ENCODE peak calls at places on chromosomes 5 and 9, in four cellular contexts. T is transverse colon, X is adrenal gland, O is heart left ventricle. Q is an unnamed sample.

GRCh38 chr5:56314536-56314935 is 81.4 kb upstream of the ANKRD55 start:
- DNase-seq in T (no peak), X (no peak), O (peak; percentile 43), Q (no peak)

GRCh38 chr5:177495243-177496060 is 2.0 kb downstream of the PDLIM7 start:
- DNase-seq in T (peak; percentile 70), X (peak; percentile 77), O (peak; percentile 84), Q (peak; percentile 69)

GRCh38 chr5:78221964-78222451 is 72.5 kb downstream of the AP3B1 start:
- DNase-seq in T (peak; percentile 15), X (no peak), O (no peak), Q (no peak)

GRCh38 chr5:81417052-81417451 is 23.1 kb upstream of the ACOT12 start:
- DNase-seq in T (no peak), X (no peak), O (no peak), Q (no peak)

GRCh38 chr9:137021979-137022619 is 5.9 kb downstream of the ABCA2 start:
- DNase-seq in T (peak; percentile 97), X (peak; percentile 83), O (no peak), Q (peak; percentile 68)

GRCh38 chr5:98827161-98827560 is 53.7 kb downstream of the RGMB start:
- DNase-seq in T (no peak), X (no peak), O (no peak), Q (no peak)

GRCh38 chr9:116515541-116515940 is 171.6 kb upstream of the TRIM32 start:
- DNase-seq in T (no peak), X (no peak), O (no peak), Q (no peak)

GRCh38 chr5:80466669-80467485 is 21.0 kb upstream of the FAM151B start:
- DNase-seq in T (no peak), X (no peak), O (no peak), Q (no peak)

GRCh38 chr5:175823731-175824525 is 47.5 kb upstream of the CPLX2 start:
- DNase-seq in T (no peak), X (no peak), O (no peak), Q (no peak)

GRCh38 chr9:120876842-120877240 is at the start of gene PHF19:
- DNase-seq in T (no peak), X (no peak), O (peak; percentile 44), Q (peak; percentile 58)

GRCh38 chr9:110111868-110112267 is 96.1 kb downstream of the C9orf152 start:
- DNase-seq in T (no peak), X (no peak), O (no peak), Q (no peak)

GRCh38 chr9:35820076-35820475 is 5.2 kb upstream of the HINT2 start:
- DNase-seq in T (no peak), X (no peak), O (no peak), Q (no peak)

GRCh38 chr5:448061-448765 is 5.2 kb downstream of the EXOC3 start:
- DNase-seq in T (peak; percentile 41), X (peak; percentile 66), O (no peak), Q (peak; percentile 16)

GRCh38 chr5:567664-568060 is 43.4 kb upstream of the SLC9A3 start:
- DNase-seq in T (no peak), X (no peak), O (no peak), Q (no peak)

GRCh38 chr5:170571331-170571731 is 67.5 kb downstream of the KCNIP1 start:
- DNase-seq in T (no peak), X (no peak), O (no peak), Q (no peak)

GRCh38 chr9:76798527-76798926 is 34.3 kb downstream of the PCA3 start:
- DNase-seq in T (no peak), X (no peak), O (no peak), Q (no peak)

GRCh38 chr5:16454686-16455085 is 10.9 kb downstream of the ZNF622 start:
- DNase-seq in T (no peak), X (no peak), O (no peak), Q (no peak)

GRCh38 chr5:153476767-153477166 is 13.7 kb upstream of the GRIA1 start:
- DNase-seq in T (no peak), X (no peak), O (no peak), Q (no peak)

GRCh38 chr5:35180046-35180445 is 50.2 kb downstream of the PRLR start:
- DNase-seq in T (no peak), X (no peak), O (no peak), Q (no peak)

GRCh38 chr9:2024888-2025781 is 10.0 kb downstream of the SMARCA2 start:
- DNase-seq in T (no peak), X (no peak), O (peak; percentile 29), Q (no peak)

GRCh38 chr9:34996181-34996904 is 6.8 kb downstream of the DNAJB5 start:
- DNase-seq in T (no peak), X (peak; percentile 58), O (no peak), Q (no peak)

GRCh38 chr5:123036391-123037103 is at the start of gene PPIC:
- DNase-seq in T (peak; percentile 91), X (peak; percentile 87), O (peak; percentile 94), Q (peak; percentile 80)

GRCh38 chr5:36305571-36306326 is 4.0 kb upstream of the RANBP3L start:
- DNase-seq in T (peak; percentile 39), X (peak; percentile 80), O (peak; percentile 47), Q (peak; percentile 65)

GRCh38 chr9:12854218-12854617 is 79.4 kb downstream of the LURAP1L start:
- DNase-seq in T (no peak), X (no peak), O (no peak), Q (no peak)

GRCh38 chr9:88280816-88281382 is 107.3 kb upstream of the SPIN1 start:
- DNase-seq in T (no peak), X (no peak), O (no peak), Q (no peak)

GRCh38 chr5:10601246-10602030 is 37.6 kb downstream of the ANKRD33B start:
- DNase-seq in T (peak; percentile 63), X (peak; percentile 76), O (peak; percentile 88), Q (peak; percentile 86)

GRCh38 chr9:75451045-75451444 is 362.7 kb downstream of the OSTF1 start:
- DNase-seq in T (no peak), X (no peak), O (no peak), Q (no peak)

GRCh38 chr5:169426674-169427250 is 125.8 kb upstream of the SLIT3 start:
- DNase-seq in T (no peak), X (no peak), O (no peak), Q (no peak)

GRCh38 chr5:21711854-21712752 is 1141.0 kb downstream of the CDH12 start:
- DNase-seq in T (no peak), X (no peak), O (no peak), Q (no peak)

GRCh38 chr9:123883634-123884033 is 46.3 kb downstream of the DENND1A start:
- DNase-seq in T (no peak), X (no peak), O (no peak), Q (no peak)

GRCh38 chr5:137836997-137837396 is 30.7 kb upstream of the MYOT start:
- DNase-seq in T (no peak), X (peak; percentile 60), O (no peak), Q (no peak)

GRCh38 chr9:14249527-14249926 is 64.4 kb downstream of the NFIB start:
- DNase-seq in T (no peak), X (no peak), O (no peak), Q (no peak)

GRCh38 chr5:137291436-137291835 is 207.7 kb downstream of the SPOCK1 start:
- DNase-seq in T (no peak), X (no peak), O (no peak), Q (no peak)

GRCh38 chr5:96247097-96247675 is 185.9 kb downstream of the PCSK1 start:
- DNase-seq in T (no peak), X (no peak), O (peak; percentile 42), Q (no peak)
- TF ChIP-seq POLR2A in T (no peak), X (no peak), O (no peak), Q (no peak)

GRCh38 chr9:18299449-18299848 is 174.5 kb upstream of the ADAMTSL1 start:
- DNase-seq in T (no peak), X (no peak), O (no peak), Q (no peak)

GRCh38 chr9:18297532-18297872 is 176.5 kb upstream of the ADAMTSL1 start:
- DNase-seq in T (no peak), X (no peak), O (no peak), Q (no peak)

GRCh38 chr9:18294229-18294628 is 179.7 kb upstream of the ADAMTSL1 start:
- DNase-seq in T (no peak), X (no peak), O (no peak), Q (no peak)

DNA sequence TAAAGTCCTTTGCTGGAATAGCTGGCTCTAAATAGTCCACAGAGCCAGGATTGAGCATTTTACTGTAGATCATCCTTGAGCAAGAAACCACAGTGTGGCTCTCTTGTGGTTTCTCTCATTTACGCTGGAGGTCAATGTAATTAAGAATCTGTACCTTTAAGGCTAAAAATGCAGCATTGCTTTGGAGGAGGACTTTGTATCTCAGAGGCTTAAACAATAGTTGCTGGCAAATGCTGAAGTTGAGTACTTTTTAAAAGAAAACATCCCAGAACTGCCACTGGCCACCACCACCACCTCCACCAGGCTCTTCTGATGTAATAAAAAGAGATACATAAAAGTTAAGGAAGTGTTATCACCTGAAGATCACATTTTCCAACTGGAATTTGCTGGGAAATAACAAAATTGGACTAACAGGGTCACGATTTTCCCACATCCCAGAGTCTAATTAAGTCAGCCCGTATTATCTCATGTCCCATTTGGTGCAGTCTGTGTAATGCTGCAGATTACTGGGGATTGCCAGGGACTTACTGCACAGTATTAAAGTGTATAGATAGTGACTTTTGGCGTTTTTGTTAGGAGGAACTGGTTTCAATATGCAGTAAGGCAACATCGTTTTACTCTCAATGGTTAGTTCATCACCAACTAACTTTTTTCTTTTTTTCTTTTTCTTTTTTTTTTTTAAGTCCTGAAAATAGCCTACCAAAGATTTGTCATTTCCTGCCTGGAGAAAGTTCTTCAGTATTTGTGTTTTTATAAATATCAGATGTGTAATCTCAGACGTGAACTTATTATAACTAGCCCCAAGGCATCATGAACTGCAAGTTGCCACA is 177.0 kb upstream of the ADAMTSL1 start:
- DNase-seq in T (no peak), X (no peak), O (no peak), Q (no peak)
- H3K4me3 ChIP-seq in T (no peak overlapping the region), X (no peak overlapping the region), O (no peak overlapping the region), Q (no peak overlapping the region)

DNA sequence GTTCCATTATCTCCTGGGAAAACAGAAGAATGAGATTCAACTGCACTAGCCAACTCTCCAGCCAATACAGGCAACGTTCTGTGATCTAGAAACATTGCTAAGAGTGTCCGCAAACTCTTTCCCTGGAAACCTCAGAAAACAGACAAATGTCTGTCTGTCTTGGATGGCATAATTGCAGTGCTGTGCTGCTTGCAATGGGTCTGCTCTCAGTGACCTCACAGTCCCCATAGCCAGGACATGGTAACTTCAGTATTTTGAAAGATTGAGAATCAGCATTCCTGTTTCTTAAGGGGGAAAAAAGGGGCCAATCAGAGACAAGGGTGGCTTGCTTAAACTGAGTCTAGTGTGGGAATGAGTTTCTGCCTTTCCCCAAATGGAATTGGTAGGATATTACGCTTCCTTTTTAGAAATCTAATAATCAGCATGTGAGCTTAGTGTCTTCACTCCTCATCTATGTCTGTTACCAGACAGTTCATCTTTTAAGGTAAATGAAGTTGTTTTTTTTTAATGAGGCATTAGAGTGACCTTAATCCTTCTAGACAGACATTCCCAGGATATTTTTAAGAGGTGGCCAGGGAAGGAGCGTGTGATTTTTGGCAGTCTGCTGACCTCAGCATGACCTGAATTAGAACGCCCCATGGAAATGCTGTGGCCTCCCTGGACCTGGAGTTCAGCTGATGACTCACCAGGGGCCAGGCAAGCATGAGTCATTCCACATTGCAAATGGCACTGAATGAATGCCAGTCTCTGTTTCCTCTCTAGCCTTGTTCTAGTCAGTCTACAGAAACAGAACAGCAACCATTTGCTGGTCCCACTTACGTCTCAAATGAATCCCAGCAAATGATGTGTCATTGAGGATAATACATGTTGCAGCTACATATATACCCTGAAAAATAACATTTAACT is 210.2 kb upstream of the ACTBL2 start:
- DNase-seq in T (peak; percentile 14), X (peak; percentile 93), O (peak; percentile 87), Q (peak; percentile 69)
- H3K27ac ChIP-seq in T (peak overlapping the region; percentile 24), X (no peak overlapping the region), O (peak overlapping the region; percentile 76), Q (no peak overlapping the region)

GRCh38 chr5:150703767-150704166 is 2.9 kb upstream of the RBM22 start:
- DNase-seq in T (no peak), X (no peak), O (no peak), Q (no peak)

GRCh38 chr5:150700298-150700599 is 613 bp downstream of the RBM22 start:
- DNase-seq in T (no peak), X (no peak), O (no peak), Q (no peak)

GRCh38 chr5:150700600-150701377 is at the start of gene RBM22:
- DNase-seq in T (peak; percentile 94), X (peak; percentile 97), O (peak; percentile 96), Q (peak; percentile 90)
- TF ChIP-seq POLR2A in T (peak; percentile 91), X (peak; percentile 94), O (no peak), Q (peak; percentile 68)